ENCODE peak calls at places on chromosomes 6 and 20, in four cellular contexts. O, S, Z and V are unnamed samples.

GRCh38 chr6:22146581-22147468 is 150.0 kb downstream of the PRL start:
- DNase-seq in O (peak), S (no peak), Z (peak), V (peak)

GRCh38 chr20:755931-756330 is 12.4 kb downstream of the SLC52A3 start:
- DNase-seq in O (no peak), S (no peak), Z (no peak), V (no peak)

GRCh38 chr6:4645713-4646356 is 130.4 kb upstream of the CDYL start:
- DNase-seq in O (no peak), S (no peak), Z (no peak), V (no peak)

GRCh38 chr20:43849496-43850197 is 65.0 kb upstream of the TOX2 start:
- DNase-seq in O (no peak), S (peak), Z (no peak), V (no peak)

GRCh38 chr20:11098888-11099287 is 425.1 kb upstream of the JAG1 start:
- DNase-seq in O (no peak), S (no peak), Z (no peak), V (no peak)

GRCh38 chr6:6730831-6731230 is 142.3 kb downstream of the LY86 start:
- DNase-seq in O (no peak), S (peak), Z (no peak), V (no peak)

GRCh38 chr6:6788394-6789020 is 200.0 kb downstream of the LY86 start:
- DNase-seq in O (no peak), S (peak), Z (no peak), V (no peak)

GRCh38 chr6:133906050-133906449 is 17.1 kb downstream of the TCF21 start:
- DNase-seq in O (no peak), S (peak), Z (no peak), V (no peak)

GRCh38 chr6:39263299-39264037 is 34.2 kb upstream of the KCNK5 start:
- DNase-seq in O (no peak), S (no peak), Z (no peak), V (no peak)

GRCh38 chr6:121838842-121839241 is 403.4 kb downstream of the GJA1 start:
- DNase-seq in O (no peak), S (peak), Z (no peak), V (no peak)

GRCh38 chr6:161542581-161542980 is 268.7 kb upstream of the AGPAT4 start:
- DNase-seq in O (no peak), S (no peak), Z (no peak), V (no peak)

GRCh38 chr20:10915815-10916214 is 242.0 kb upstream of the JAG1 start:
- DNase-seq in O (no peak), S (no peak), Z (no peak), V (no peak)

GRCh38 chr6:145548941-145549652 is 186.2 kb downstream of the EPM2A start:
- DNase-seq in O (no peak), S (no peak), Z (no peak), V (no peak)

GRCh38 chr20:46333136-46333991 is 25.1 kb upstream of the CDH22 start:
- DNase-seq in O (no peak), S (no peak), Z (no peak), V (no peak)

GRCh38 chr6:3943373-3943772 is 94.2 kb downstream of the FAM50B start:
- DNase-seq in O (no peak), S (peak), Z (no peak), V (no peak)